ENCODE peak calls at places on chromosome 3, in nine cellular contexts. D, B, Z, G, H, I, V, A and Q are unnamed samples.
A peak's percentile ranks its signal among the peaks of the same experiment; 100 is the strongest.

GRCh38 chr3:133488785-133489367 is 84.6 kb upstream of the CDV3 start:
- DNase-seq in D (peak; percentile 64), B (no peak), Z (no peak), G (no peak), H (no peak), I (peak; percentile 62), V (no peak), A (no peak), Q (no peak)

GRCh38 chr3:156620260-156620659 is 54.1 kb upstream of the TIPARP start:
- DNase-seq in D (peak; percentile 53), B (no peak), Z (no peak), G (no peak), H (no peak), I (no peak), V (no peak), A (no peak), Q (no peak)

GRCh38 chr3:195001961-195002861 is 268.7 kb downstream of the XXYLT1 start:
- DNase-seq in D (peak; percentile 45), B (peak; percentile 79), Z (peak; percentile 34), G (no peak), H (no peak), I (peak; percentile 62), V (peak; percentile 39), A (peak; percentile 66), Q (peak; percentile 57)

GRCh38 chr3:151268267-151269235 is 9.8 kb downstream of the P2RY14 start:
- DNase-seq in D (no peak), B (no peak), Z (no peak), G (no peak), H (no peak), I (no peak), V (no peak), A (no peak), Q (no peak)

GRCh38 chr3:42148982-42149432 is 57.9 kb downstream of the TRAK1 start:
- DNase-seq in D (peak; percentile 83), B (no peak), Z (peak; percentile 65), G (peak; percentile 84), H (peak; percentile 45), I (peak; percentile 35), V (no peak), A (peak; percentile 67), Q (peak; percentile 85)

GRCh38 chr3:33543600-33543999 is 103.4 kb upstream of the UBP1 start:
- DNase-seq in D (peak; percentile 2), B (no peak), Z (no peak), G (no peak), H (no peak), I (no peak), V (no peak), A (no peak), Q (no peak)

GRCh38 chr3:69204315-69204957 is 82.0 kb upstream of the LMOD3 start:
- DNase-seq in D (peak; percentile 20), B (no peak), Z (no peak), G (no peak), H (no peak), I (no peak), V (no peak), A (no peak), Q (no peak)

GRCh38 chr3:124092811-124093210 is 100.9 kb upstream of the ROPN1 start:
- DNase-seq in D (no peak), B (no peak), Z (no peak), G (no peak), H (no peak), I (no peak), V (no peak), A (no peak), Q (no peak)

GRCh38 chr3:136604961-136605360 is 147.2 kb downstream of the STAG1 start:
- DNase-seq in D (no peak), B (no peak), Z (no peak), G (no peak), H (no peak), I (no peak), V (no peak), A (no peak), Q (no peak)

GRCh38 chr3:86230765-86231164 is 760.2 kb downstream of the VGLL3 start:
- DNase-seq in D (no peak), B (no peak), Z (no peak), G (no peak), H (no peak), I (no peak), V (no peak), A (no peak), Q (no peak)

GRCh38 chr3:150348500-150348899 is 59.6 kb upstream of the TSC22D2 start:
- DNase-seq in D (peak; percentile 95), B (no peak), Z (no peak), G (no peak), H (no peak), I (no peak), V (peak; percentile 88), A (no peak), Q (peak; percentile 82)

DNA sequence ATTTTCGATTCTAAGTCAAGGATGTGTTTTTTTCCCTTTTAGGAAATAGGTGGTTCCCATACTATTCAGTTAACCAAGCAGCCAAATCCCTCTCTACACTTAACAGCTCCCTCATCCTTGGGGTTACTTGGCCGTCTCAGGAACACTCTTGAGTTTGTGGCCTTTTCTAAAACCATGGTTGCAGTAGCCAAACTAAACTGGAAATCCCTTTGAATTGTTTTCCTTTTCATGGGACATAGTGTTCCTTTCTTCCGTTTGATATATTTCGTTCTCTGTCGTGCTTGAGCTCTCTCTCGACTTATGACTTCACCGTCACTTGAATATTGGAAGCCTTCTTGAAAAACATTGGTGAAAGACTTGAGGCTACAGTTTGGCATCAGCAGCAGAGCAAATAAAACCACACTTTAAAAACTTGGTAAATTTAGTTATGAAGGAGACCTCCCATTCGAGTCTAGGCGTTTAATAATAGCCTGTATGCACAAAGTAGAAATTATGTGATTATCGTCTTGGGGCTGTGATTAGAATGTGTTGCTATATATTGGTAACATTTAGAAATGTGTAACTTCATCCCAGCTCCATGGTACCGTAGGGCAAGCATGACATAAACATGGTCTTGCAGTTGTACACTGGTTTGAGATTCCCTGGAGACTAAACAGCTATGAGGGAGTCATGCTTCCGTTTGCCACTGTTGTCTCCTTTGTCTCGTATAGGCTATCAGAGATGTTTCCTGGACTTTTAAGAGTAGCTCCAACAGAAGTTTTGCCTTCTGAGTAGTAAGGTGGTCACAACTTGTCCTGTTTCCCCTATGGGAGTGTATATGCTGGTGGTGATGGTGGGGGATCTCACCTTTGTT is 122.3 kb downstream of the PTPRG start:
- DNase-seq in D (no peak), B (no peak), Z (no peak), G (no peak), H (no peak), I (no peak), V (no peak), A (no peak), Q (no peak)
- H3K4me1 ChIP-seq in D (peaks cover 11% of the 10 kb centered on the region), B (peaks cover 4% of the 10 kb centered on the region), Z (no peaks in the 10 kb centered on the region), G (peaks cover 3% of the 10 kb centered on the region), H (peaks cover 15% of the 10 kb centered on the region), I (peaks cover 13% of the 10 kb centered on the region), V (no peaks in the 10 kb centered on the region), A (peaks cover 38% of the 10 kb centered on the region), Q (no peaks in the 10 kb centered on the region)

DNA sequence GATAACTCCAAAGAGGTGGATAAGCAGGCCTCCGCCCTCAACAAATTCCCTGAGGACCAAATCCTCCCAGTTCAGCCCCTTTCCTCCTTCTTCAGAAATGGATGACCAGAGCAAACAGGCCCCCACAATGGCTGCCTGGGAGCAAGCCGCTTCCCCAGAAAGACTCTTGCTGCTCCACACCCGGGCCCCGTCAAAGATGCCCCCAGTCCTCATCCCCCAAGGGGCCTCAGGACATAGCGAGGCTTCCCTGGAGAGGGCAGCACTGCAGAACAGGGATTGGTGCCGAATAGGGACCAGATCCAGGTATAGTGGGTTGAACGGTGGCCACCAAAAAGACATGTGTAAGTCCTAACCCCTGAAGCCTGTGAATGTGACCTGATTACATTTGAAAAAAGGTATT is 502.3 kb downstream of the SHQ1 start:
- DNase-seq in D (no peak), B (no peak), Z (no peak), G (peak; percentile 60), H (no peak), I (no peak), V (no peak), A (no peak), Q (no peak)
- H3K4me1 ChIP-seq in D (peaks cover 19% of the 10 kb centered on the region), B (peaks cover 3% of the 10 kb centered on the region), Z (no peaks in the 10 kb centered on the region), G (no peaks in the 10 kb centered on the region), H (peaks cover 1% of the 10 kb centered on the region), I (no peaks in the 10 kb centered on the region), V (no peaks in the 10 kb centered on the region), A (peaks cover 35% of the 10 kb centered on the region), Q (peaks cover 19% of the 10 kb centered on the region)

DNA sequence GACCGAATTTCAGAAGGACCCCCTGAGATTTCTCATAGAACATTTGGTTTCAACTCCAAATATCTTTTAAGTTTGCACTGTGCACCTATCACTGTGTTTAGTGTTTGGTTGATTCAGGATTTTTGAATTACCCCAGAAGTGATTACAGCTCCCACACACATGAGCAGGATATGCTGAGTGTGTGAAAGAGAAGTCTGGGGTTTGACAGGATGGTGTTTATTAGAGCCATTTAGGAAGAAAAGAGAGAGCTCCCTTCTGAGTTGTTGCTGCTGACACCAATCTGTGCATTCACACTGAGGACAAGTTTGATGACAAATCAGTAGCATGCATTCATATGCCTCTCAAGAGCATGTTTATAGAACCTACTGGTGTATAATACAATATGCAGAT is 118.1 kb downstream of the RPL22L1 start:
- DNase-seq in D (peak; percentile 55), B (no peak), Z (no peak), G (no peak), H (no peak), I (no peak), V (no peak), A (no peak), Q (no peak)
- H3K4me1 ChIP-seq in D (peaks cover 56% of the 10 kb centered on the region), B (no peaks in the 10 kb centered on the region), Z (no peaks in the 10 kb centered on the region), G (peaks cover 7% of the 10 kb centered on the region), H (no peaks in the 10 kb centered on the region), I (peaks cover 19% of the 10 kb centered on the region), V (peaks cover 27% of the 10 kb centered on the region), A (peaks cover 17% of the 10 kb centered on the region), Q (peaks cover 11% of the 10 kb centered on the region)

GRCh38 chr3:10353661-10354372 is 32.9 kb upstream of the SEC13 start:
- DNase-seq in D (no peak), B (no peak), Z (no peak), G (no peak), H (no peak), I (no peak), V (no peak), A (no peak), Q (no peak)

GRCh38 chr3:10351013-10351735 is 30.3 kb upstream of the SEC13 start:
- DNase-seq in D (no peak), B (no peak), Z (no peak), G (no peak), H (no peak), I (no peak), V (no peak), A (no peak), Q (no peak)

GRCh38 chr3:10354373-10355015 is 33.6 kb upstream of the SEC13 start:
- DNase-seq in D (peak; percentile 36), B (no peak), Z (no peak), G (no peak), H (no peak), I (no peak), V (no peak), A (no peak), Q (no peak)

GRCh38 chr3:10352146-10352911 is 31.4 kb upstream of the SEC13 start:
- DNase-seq in D (peak; percentile 39), B (no peak), Z (no peak), G (no peak), H (no peak), I (no peak), V (no peak), A (no peak), Q (no peak)

DNA sequence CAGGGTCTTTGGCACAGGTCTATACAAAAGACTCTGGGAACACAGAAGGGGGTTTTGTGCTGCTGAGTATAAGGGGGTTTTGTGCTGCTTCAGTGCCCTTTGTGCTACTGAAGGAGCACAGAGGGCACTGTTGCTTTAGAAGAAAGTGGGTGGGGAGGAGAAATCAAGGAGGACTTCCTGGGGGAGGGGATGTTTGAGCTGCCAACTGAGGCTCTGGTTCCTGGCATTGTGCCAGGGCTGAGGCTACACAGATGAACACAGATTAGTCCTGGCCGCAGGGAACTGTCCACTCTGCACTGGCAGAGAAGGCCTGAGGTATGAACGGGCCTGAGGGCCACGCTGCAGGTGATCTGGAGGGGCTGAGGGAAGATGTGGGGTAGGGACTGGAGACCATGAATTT is 32.2 kb upstream of the SEC13 start:
- DNase-seq in D (no peak), B (no peak), Z (no peak), G (no peak), H (no peak), I (no peak), V (no peak), A (no peak), Q (no peak)
- H3K4me1 ChIP-seq in D (peaks cover 10% of the 10 kb centered on the region), B (no peaks in the 10 kb centered on the region), Z (no peaks in the 10 kb centered on the region), G (no peaks in the 10 kb centered on the region), H (no peaks in the 10 kb centered on the region), I (no peaks in the 10 kb centered on the region), V (no peaks in the 10 kb centered on the region), A (peaks cover 23% of the 10 kb centered on the region), Q (no peaks in the 10 kb centered on the region)